ENCODE peak calls at places on chromosome 3, in nine cellular contexts. One of them, this sample, is unnamed.

GRCh38 chr3:4820296-4821121 is 158.7 kb upstream of the BHLHE40 start:
- DNase-seq in lower lobe of right lung: no peak
- DNase-seq in lung: no peak
- DNase-seq in psoas muscle: no peak
- DNase-seq in A549: no peak
- DNase-seq in ovary: no peak
- DNase-seq in CD8-positive, alpha-beta T cell: no peak
- DNase-seq in colonic mucosa: no peak
- DNase-seq in neural progenitor cell: no peak
- DNase-seq in this sample: no peak

GRCh38 chr3:49611291-49611690 is 57.0 kb downstream of the BSN start:
- DNase-seq in lower lobe of right lung: no peak
- DNase-seq in lung: no peak
- DNase-seq in A549: no peak
- DNase-seq in colonic mucosa: no peak
- DNase-seq in ovary: no peak
- DNase-seq in CD8-positive, alpha-beta T cell: no peak
- DNase-seq in psoas muscle: no peak
- DNase-seq in neural progenitor cell: no peak
- DNase-seq in this sample: no peak

GRCh38 chr3:22474706-22475470 is 723.9 kb upstream of the ZNF385D start:
- DNase-seq in ovary: no peak
- DNase-seq in lung: no peak
- DNase-seq in CD8-positive, alpha-beta T cell: no peak
- DNase-seq in psoas muscle: no peak
- DNase-seq in A549: no peak
- DNase-seq in colonic mucosa: no peak
- DNase-seq in lower lobe of right lung: no peak
- DNase-seq in neural progenitor cell: no peak
- DNase-seq in this sample: no peak

GRCh38 chr3:25962255-25962654 is 172.4 kb downstream of the OXSM start:
- DNase-seq in CD8-positive, alpha-beta T cell: no peak
- DNase-seq in colonic mucosa: no peak
- DNase-seq in lower lobe of right lung: no peak
- DNase-seq in neural progenitor cell: peak; percentile 47
- DNase-seq in ovary: no peak
- DNase-seq in lung: no peak
- DNase-seq in A549: peak; percentile 5
- DNase-seq in psoas muscle: no peak
- DNase-seq in this sample: no peak

GRCh38 chr3:71689305-71689704 is 35.9 kb downstream of the EIF4E3 start:
- DNase-seq in neural progenitor cell: no peak
- DNase-seq in ovary: no peak
- DNase-seq in CD8-positive, alpha-beta T cell: no peak
- DNase-seq in lower lobe of right lung: no peak
- DNase-seq in lung: no peak
- DNase-seq in A549: no peak
- DNase-seq in psoas muscle: no peak
- DNase-seq in colonic mucosa: no peak
- DNase-seq in this sample: no peak

GRCh38 chr3:194269610-194270145 is 81.5 kb downstream of the CPN2 start:
- DNase-seq in CD8-positive, alpha-beta T cell: no peak
- DNase-seq in lung: peak; percentile 80
- DNase-seq in colonic mucosa: peak; percentile 73
- DNase-seq in psoas muscle: peak; percentile 91
- DNase-seq in A549: no peak
- DNase-seq in ovary: peak; percentile 92
- DNase-seq in lower lobe of right lung: peak; percentile 82
- DNase-seq in neural progenitor cell: peak; percentile 66
- DNase-seq in this sample: peak; percentile 98

GRCh38 chr3:170765419-170766078 is 104.4 kb downstream of the RPL22L1 start:
- DNase-seq in psoas muscle: no peak
- DNase-seq in lung: no peak
- DNase-seq in colonic mucosa: no peak
- DNase-seq in CD8-positive, alpha-beta T cell: no peak
- DNase-seq in ovary: no peak
- DNase-seq in neural progenitor cell: no peak
- DNase-seq in lower lobe of right lung: no peak
- DNase-seq in A549: no peak
- DNase-seq in this sample: no peak

GRCh38 chr3:59979542-59979941 is 929.7 kb upstream of the CFAP20DC start:
- DNase-seq in lower lobe of right lung: no peak
- DNase-seq in lung: no peak
- DNase-seq in colonic mucosa: no peak
- DNase-seq in neural progenitor cell: no peak
- DNase-seq in A549: no peak
- DNase-seq in psoas muscle: no peak
- DNase-seq in CD8-positive, alpha-beta T cell: no peak
- DNase-seq in ovary: no peak
- DNase-seq in this sample: no peak

GRCh38 chr3:14175383-14176037 is 2.9 kb downstream of the XPC start:
- DNase-seq in neural progenitor cell: no peak
- DNase-seq in colonic mucosa: no peak
- DNase-seq in ovary: no peak
- DNase-seq in psoas muscle: no peak
- DNase-seq in lower lobe of right lung: no peak
- DNase-seq in CD8-positive, alpha-beta T cell: no peak
- DNase-seq in A549: no peak
- DNase-seq in lung: no peak
- DNase-seq in this sample: no peak

GRCh38 chr3:31903686-31904431 is 77.2 kb downstream of the OSBPL10 start:
- DNase-seq in colonic mucosa: no peak
- DNase-seq in CD8-positive, alpha-beta T cell: no peak
- DNase-seq in psoas muscle: no peak
- DNase-seq in lower lobe of right lung: no peak
- DNase-seq in neural progenitor cell: no peak
- DNase-seq in ovary: no peak
- DNase-seq in lung: no peak
- DNase-seq in A549: no peak
- DNase-seq in this sample: no peak

GRCh38 chr3:16546186-16547004 is 32.9 kb upstream of the RFTN1 start:
- DNase-seq in lung: no peak
- DNase-seq in lower lobe of right lung: no peak
- DNase-seq in psoas muscle: peak; percentile 61
- DNase-seq in neural progenitor cell: no peak
- DNase-seq in A549: no peak
- DNase-seq in ovary: no peak
- DNase-seq in CD8-positive, alpha-beta T cell: no peak
- DNase-seq in colonic mucosa: no peak
- DNase-seq in this sample: no peak

GRCh38 chr3:21436846-21437245 is 314.2 kb downstream of the ZNF385D start:
- DNase-seq in lung: no peak
- DNase-seq in A549: no peak
- DNase-seq in neural progenitor cell: peak; percentile 17
- DNase-seq in ovary: no peak
- DNase-seq in CD8-positive, alpha-beta T cell: no peak
- DNase-seq in psoas muscle: no peak
- DNase-seq in lower lobe of right lung: no peak
- DNase-seq in colonic mucosa: no peak
- DNase-seq in this sample: no peak

GRCh38 chr3:53083949-53084309 is 38.1 kb upstream of the SFMBT1 start:
- DNase-seq in ovary: no peak
- DNase-seq in A549: no peak
- DNase-seq in lower lobe of right lung: no peak
- DNase-seq in lung: no peak
- DNase-seq in psoas muscle: no peak
- DNase-seq in colonic mucosa: no peak
- DNase-seq in CD8-positive, alpha-beta T cell: no peak
- DNase-seq in neural progenitor cell: no peak
- DNase-seq in this sample: no peak

GRCh38 chr3:184758056-184758455 is 46.2 kb upstream of the MAGEF1 start:
- DNase-seq in A549: no peak
- DNase-seq in psoas muscle: no peak
- DNase-seq in CD8-positive, alpha-beta T cell: no peak
- DNase-seq in lower lobe of right lung: no peak
- DNase-seq in neural progenitor cell: no peak
- DNase-seq in lung: no peak
- DNase-seq in colonic mucosa: no peak
- DNase-seq in ovary: no peak
- DNase-seq in this sample: no peak

GRCh38 chr3:23663246-23663645 is 142.5 kb upstream of the UBE2E1 start:
- DNase-seq in ovary: no peak
- DNase-seq in lower lobe of right lung: no peak
- DNase-seq in lung: no peak
- DNase-seq in CD8-positive, alpha-beta T cell: no peak
- DNase-seq in colonic mucosa: no peak
- DNase-seq in psoas muscle: no peak
- DNase-seq in A549: no peak
- DNase-seq in neural progenitor cell: no peak
- DNase-seq in this sample: no peak

GRCh38 chr3:132605374-132605792 is 8.3 kb downstream of the ACKR4 start:
- DNase-seq in neural progenitor cell: no peak
- DNase-seq in A549: no peak
- DNase-seq in lower lobe of right lung: no peak
- DNase-seq in colonic mucosa: no peak
- DNase-seq in CD8-positive, alpha-beta T cell: no peak
- DNase-seq in ovary: no peak
- DNase-seq in lung: no peak
- DNase-seq in psoas muscle: no peak
- DNase-seq in this sample: no peak

DNA sequence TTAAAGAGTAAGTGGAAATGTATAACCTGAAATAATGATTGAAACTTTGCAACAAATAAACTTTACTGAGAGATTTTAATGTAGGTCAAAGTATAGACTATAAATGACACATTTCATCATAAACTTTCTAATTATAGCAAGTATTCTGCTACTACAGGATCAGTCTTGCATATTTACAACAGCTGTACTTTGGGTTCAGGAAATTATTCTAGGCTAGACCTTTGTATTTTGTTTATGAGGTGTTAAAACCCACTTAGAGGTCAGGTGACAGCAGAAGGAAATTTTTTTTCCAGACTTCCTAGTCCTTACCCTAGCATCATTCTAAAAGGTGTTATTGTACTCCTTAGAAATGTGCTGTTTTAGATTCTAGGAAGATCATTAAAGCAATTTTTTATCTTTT is 2.3 kb downstream of the RNF7 start:
- DNase-seq in A549: no peak
- DNase-seq in psoas muscle: no peak
- DNase-seq in ovary: no peak
- DNase-seq in neural progenitor cell: no peak
- DNase-seq in lung: no peak
- DNase-seq in lower lobe of right lung: no peak
- DNase-seq in CD8-positive, alpha-beta T cell: no peak
- DNase-seq in colonic mucosa: no peak
- DNase-seq in this sample: no peak
- H3K4me3 ChIP-seq in A549: no peak overlapping the region
- H3K4me3 ChIP-seq in psoas muscle: peak overlapping the region; percentile 98
- H3K4me3 ChIP-seq in ovary: no peak overlapping the region
- H3K4me3 ChIP-seq in neural progenitor cell: peak overlapping the region; percentile 74
- H3K4me3 ChIP-seq in lung: no peak overlapping the region
- H3K4me3 ChIP-seq in lower lobe of right lung: peak overlapping the region; percentile 78
- H3K4me3 ChIP-seq in CD8-positive, alpha-beta T cell: no peak overlapping the region
- H3K4me3 ChIP-seq in colonic mucosa: no peak overlapping the region
- H3K4me3 ChIP-seq in this sample: no peak overlapping the region

GRCh38 chr3:121488628-121489027 is 57.2 kb downstream of the POLQ start:
- DNase-seq in psoas muscle: no peak
- DNase-seq in A549: no peak
- DNase-seq in colonic mucosa: no peak
- DNase-seq in CD8-positive, alpha-beta T cell: no peak
- DNase-seq in lung: no peak
- DNase-seq in neural progenitor cell: peak; percentile 17
- DNase-seq in lower lobe of right lung: no peak
- DNase-seq in ovary: no peak
- DNase-seq in this sample: no peak

GRCh38 chr3:121496841-121497240 is 48.9 kb downstream of the POLQ start:
- DNase-seq in lower lobe of right lung: no peak
- DNase-seq in ovary: no peak
- DNase-seq in lung: no peak
- DNase-seq in colonic mucosa: no peak
- DNase-seq in psoas muscle: no peak
- DNase-seq in A549: no peak
- DNase-seq in CD8-positive, alpha-beta T cell: no peak
- DNase-seq in neural progenitor cell: no peak
- DNase-seq in this sample: no peak

GRCh38 chr3:121491683-121492082 is 54.1 kb downstream of the POLQ start:
- DNase-seq in lung: no peak
- DNase-seq in neural progenitor cell: no peak
- DNase-seq in colonic mucosa: no peak
- DNase-seq in ovary: no peak
- DNase-seq in lower lobe of right lung: no peak
- DNase-seq in psoas muscle: no peak
- DNase-seq in A549: no peak
- DNase-seq in CD8-positive, alpha-beta T cell: no peak
- DNase-seq in this sample: no peak

GRCh38 chr3:121490161-121490560 is 55.6 kb downstream of the POLQ start:
- DNase-seq in colonic mucosa: no peak
- DNase-seq in A549: no peak
- DNase-seq in neural progenitor cell: no peak
- DNase-seq in psoas muscle: no peak
- DNase-seq in lower lobe of right lung: no peak
- DNase-seq in lung: no peak
- DNase-seq in CD8-positive, alpha-beta T cell: no peak
- DNase-seq in ovary: no peak
- DNase-seq in this sample: no peak

GRCh38 chr3:121493431-121493830 is 52.4 kb downstream of the POLQ start:
- DNase-seq in ovary: no peak
- DNase-seq in colonic mucosa: no peak
- DNase-seq in lung: no peak
- DNase-seq in neural progenitor cell: no peak
- DNase-seq in psoas muscle: no peak
- DNase-seq in CD8-positive, alpha-beta T cell: no peak
- DNase-seq in A549: no peak
- DNase-seq in lower lobe of right lung: no peak
- DNase-seq in this sample: no peak
- TF ChIP-seq CTCF in ovary: no peak
- TF ChIP-seq CTCF in colonic mucosa: no peak
- TF ChIP-seq CTCF in lung: no peak
- TF ChIP-seq CTCF in neural progenitor cell: no peak
- TF ChIP-seq CTCF in psoas muscle: no peak
- TF ChIP-seq CTCF in CD8-positive, alpha-beta T cell: no peak
- TF ChIP-seq CTCF in A549: no peak
- TF ChIP-seq CTCF in lower lobe of right lung: no peak
- TF ChIP-seq CTCF in this sample: no peak

GRCh38 chr3:204102-204501 is 7.5 kb downstream of the CHL1 start:
- DNase-seq in colonic mucosa: no peak
- DNase-seq in psoas muscle: no peak
- DNase-seq in lower lobe of right lung: no peak
- DNase-seq in ovary: no peak
- DNase-seq in CD8-positive, alpha-beta T cell: no peak
- DNase-seq in neural progenitor cell: no peak
- DNase-seq in A549: no peak
- DNase-seq in lung: no peak
- DNase-seq in this sample: no peak
- H3K9me3 ChIP-seq in colonic mucosa: no peaks in the 10 kb centered on the region
- H3K9me3 ChIP-seq in psoas muscle: no peaks in the 10 kb centered on the region
- H3K9me3 ChIP-seq in lower lobe of right lung: no peaks in the 10 kb centered on the region
- H3K9me3 ChIP-seq in ovary: no peaks in the 10 kb centered on the region
- H3K9me3 ChIP-seq in CD8-positive, alpha-beta T cell: no peaks in the 10 kb centered on the region
- H3K9me3 ChIP-seq in neural progenitor cell: no peaks in the 10 kb centered on the region
- H3K9me3 ChIP-seq in A549: no peaks in the 10 kb centered on the region
- H3K9me3 ChIP-seq in lung: no peaks in the 10 kb centered on the region
- H3K9me3 ChIP-seq in this sample: no peaks in the 10 kb centered on the region

DNA sequence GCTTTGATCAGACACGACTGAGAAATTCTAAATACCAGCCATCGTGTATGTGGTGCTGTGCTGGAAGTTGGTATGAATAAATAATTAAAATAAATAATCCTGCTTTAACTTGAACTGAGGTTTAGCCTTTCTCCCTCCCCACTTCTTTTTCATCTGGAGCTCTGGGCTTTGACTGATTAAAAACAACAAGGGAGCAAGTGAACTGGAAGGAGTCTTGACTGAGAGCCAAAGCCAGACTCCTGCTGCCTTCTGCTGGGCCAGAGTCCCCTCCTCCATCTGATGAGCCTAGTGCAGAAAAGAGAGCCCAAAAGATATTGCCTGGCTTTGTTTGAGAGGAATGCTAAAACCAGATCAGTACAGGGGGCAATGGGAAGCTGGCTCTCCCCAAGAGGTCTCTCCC is 96.0 kb downstream of the CCNL1 start:
- DNase-seq in lower lobe of right lung: no peak
- DNase-seq in CD8-positive, alpha-beta T cell: no peak
- DNase-seq in psoas muscle: no peak
- DNase-seq in colonic mucosa: no peak
- DNase-seq in A549: no peak
- DNase-seq in lung: no peak
- DNase-seq in ovary: no peak
- DNase-seq in neural progenitor cell: no peak
- DNase-seq in this sample: no peak
- H3K4me3 ChIP-seq in lower lobe of right lung: no peak overlapping the region
- H3K4me3 ChIP-seq in CD8-positive, alpha-beta T cell: no peak overlapping the region
- H3K4me3 ChIP-seq in psoas muscle: no peak overlapping the region
- H3K4me3 ChIP-seq in colonic mucosa: no peak overlapping the region
- H3K4me3 ChIP-seq in A549: no peak overlapping the region
- H3K4me3 ChIP-seq in lung: no peak overlapping the region
- H3K4me3 ChIP-seq in ovary: no peak overlapping the region
- H3K4me3 ChIP-seq in neural progenitor cell: no peak overlapping the region
- H3K4me3 ChIP-seq in this sample: no peak overlapping the region

This sample was measured in adrenal gland.